ENCODE peak calls at places on chromosomes 3 and 15, in eight cellular contexts. L is WTC11, H is HCT116, T is A549, E is HepG2, P is GM12878, O is H1, F is K562. X is an unnamed sample.

GRCh38 chr3:45665101-45665572 is 24.1 kb upstream of the SACM1L start:
- DNase-seq in T (peak), L (peak), F (peak), H (peak), E (peak), P (peak), O (no peak), X (peak)

GRCh38 chr15:85318048-85318731 is 62.2 kb upstream of the AKAP13 start:
- DNase-seq in L (no peak), T (peak), F (no peak), H (peak), O (peak), E (no peak), P (peak), X (peak)

GRCh38 chr3:106692624-106693023 is 684.6 kb upstream of the CCDC54 start:
- DNase-seq in T (no peak), F (no peak), H (no peak), L (no peak), E (no peak), P (no peak), O (no peak), X (no peak)

GRCh38 chr3:124275421-124275820 is 283.5 kb upstream of the ROPN1 start:
- DNase-seq in P (no peak), E (no peak), T (no peak), H (no peak), L (no peak), O (no peak), F (no peak), X (no peak)

GRCh38 chr15:83935774-83936173 is 281.9 kb downstream of the ADAMTSL3 start:
- DNase-seq in F (no peak), O (no peak), T (no peak), H (no peak), P (no peak), L (no peak), E (no peak), X (no peak)

GRCh38 chr3:54374214-54374855 is 252.0 kb downstream of the CACNA2D3 start:
- DNase-seq in E (peak), O (peak), P (no peak), L (peak), T (peak), H (no peak), F (peak), X (peak)

GRCh38 chr15:59174846-59175831 is 31.5 kb upstream of the LDHAL6B start:
- DNase-seq in F (peak), T (peak), H (peak), P (no peak), E (peak), O (peak), L (peak), X (peak)

GRCh38 chr3:111617912-111618601 is 22.9 kb upstream of the ZBED2 start:
- DNase-seq in H (no peak), F (no peak), E (no peak), L (no peak), O (no peak), T (no peak), P (no peak), X (no peak)

GRCh38 chr3:123012652-123013051 is 14.9 kb downstream of the SEMA5B start:
- DNase-seq in O (no peak), E (no peak), H (no peak), L (no peak), T (no peak), F (no peak), P (no peak), X (no peak)

GRCh38 chr15:93151488-93151887 is 62.5 kb upstream of the RGMA start:
- DNase-seq in L (no peak), P (no peak), T (no peak), H (no peak), O (no peak), F (no peak), E (no peak), X (no peak)

GRCh38 chr3:46271209-46271608 is 28.9 kb downstream of the CCR3 start:
- DNase-seq in H (no peak), T (no peak), O (no peak), E (no peak), L (no peak), F (no peak), P (no peak), X (no peak)

GRCh38 chr3:129890891-129891290 is 2.6 kb downstream of the TMCC1 start:
- DNase-seq in T (no peak), P (no peak), L (no peak), F (no peak), O (no peak), H (no peak), E (peak), X (no peak)

GRCh38 chr3:56467108-56467507 is 1.2 kb downstream of the ERC2 start:
- DNase-seq in H (no peak), E (peak), O (peak), T (peak), P (no peak), F (peak), L (peak), X (no peak)

GRCh38 chr3:172321035-172321434 is 127.2 kb downstream of the GHSR start:
- DNase-seq in T (no peak), L (no peak), H (no peak), P (peak), O (no peak), F (no peak), E (peak), X (peak)

GRCh38 chr3:132593950-132594328 is 3.1 kb upstream of the ACKR4 start:
- DNase-seq in T (no peak), H (no peak), L (no peak), E (no peak), P (no peak), O (no peak), F (no peak), X (no peak)

GRCh38 chr15:31392761-31393401 is 66.2 kb downstream of the KLF13 start:
- DNase-seq in E (no peak), O (peak), H (no peak), P (no peak), T (no peak), F (peak), L (no peak), X (peak)

GRCh38 chr3:45567730-45568172 is 26.8 kb upstream of the LIMD1 start:
- DNase-seq in E (no peak), H (no peak), F (no peak), O (no peak), T (no peak), L (no peak), P (peak), X (peak)

GRCh38 chr3:133445111-133445510 is 45.3 kb downstream of the BFSP2 start:
- DNase-seq in E (no peak), O (no peak), P (no peak), L (no peak), T (no peak), F (no peak), H (no peak), X (no peak)

GRCh38 chr15:69668963-69669362 is 216.3 kb downstream of the RPLP1 start:
- DNase-seq in F (no peak), H (no peak), O (no peak), E (no peak), T (no peak), L (no peak), P (peak), X (peak)

GRCh38 chr3:105367063-105367405 is 325 bp downstream of the ALCAM start:
- DNase-seq in F (no peak), P (no peak), E (no peak), O (no peak), H (no peak), T (no peak), L (peak), X (peak)

GRCh38 chr15:50940506-50940905 is 32.0 kb downstream of the AP4E1 start:
- DNase-seq in H (no peak), L (no peak), T (peak), F (no peak), P (no peak), O (no peak), E (peak), X (no peak)

GRCh38 chr15:57355259-57355658 is 21.0 kb upstream of the CGNL1 start:
- DNase-seq in F (no peak), E (no peak), H (no peak), L (no peak), T (no peak), P (no peak), O (no peak), X (no peak)

GRCh38 chr3:9883676-9884554 is 3.9 kb upstream of the CIDEC start:
- DNase-seq in T (peak), F (no peak), L (no peak), E (no peak), O (no peak), P (no peak), H (no peak), X (no peak)

GRCh38 chr3:114622001-114622400 is 328.2 kb downstream of the TIGIT start:
- DNase-seq in L (no peak), O (no peak), E (no peak), F (no peak), P (no peak), T (no peak), H (no peak), X (no peak)

GRCh38 chr3:159586587-159587202 is 401.9 kb upstream of the IL12A start:
- DNase-seq in H (peak), O (peak), P (no peak), T (peak), L (peak), E (peak), F (no peak), X (peak)

GRCh38 chr15:90942354-90943120 is 7.5 kb downstream of the UNC45A start:
- DNase-seq in E (no peak), F (no peak), L (no peak), H (no peak), P (no peak), O (no peak), T (no peak), X (no peak)

GRCh38 chr15:38699633-38700230 is 135.1 kb upstream of the RASGRP1 start:
- DNase-seq in T (peak), O (peak), F (peak), H (peak), E (peak), L (peak), P (no peak), X (peak)

GRCh38 chr3:5787863-5788488 is 600.5 kb downstream of the EDEM1 start:
- DNase-seq in T (no peak), P (no peak), F (peak), O (no peak), H (no peak), E (no peak), L (no peak), X (peak)

GRCh38 chr3:98034036-98034435 is 1.1 kb downstream of the GABRR3 start:
- DNase-seq in O (no peak), T (no peak), H (no peak), F (no peak), E (no peak), P (no peak), L (no peak), X (no peak)

GRCh38 chr3:33629219-33629618 is 88.8 kb downstream of the CLASP2 start:
- DNase-seq in L (no peak), H (no peak), P (no peak), F (no peak), E (no peak), T (no peak), O (no peak), X (no peak)

DNA sequence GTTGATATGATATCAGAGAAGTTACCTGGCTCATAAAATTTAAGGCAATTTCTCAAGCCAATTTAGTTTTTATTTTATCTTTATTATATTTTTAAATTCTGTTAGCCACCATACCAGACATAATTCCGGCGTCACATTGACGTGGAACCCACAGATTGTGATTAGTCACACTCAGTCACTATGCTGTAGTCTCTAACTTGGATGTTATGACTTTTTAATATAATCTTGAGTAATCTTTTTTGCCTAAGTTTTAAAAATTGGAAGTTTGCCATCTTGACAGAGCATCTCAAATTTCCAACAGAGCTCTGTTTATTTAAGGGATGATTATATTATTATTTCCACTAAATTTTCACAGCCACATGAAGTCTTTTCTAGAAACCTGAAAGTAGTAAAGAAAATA is 9.7 kb upstream of the DCLK3 start:
- DNase-seq in T (no peak), H (no peak), L (no peak), O (no peak), P (no peak), E (no peak), F (no peak), X (no peak)
- TF ChIP-seq MAX in T (no peak), H (no peak), L (no peak), O (no peak), P (no peak), E (no peak), F (no peak), X (no peak)

DNA sequence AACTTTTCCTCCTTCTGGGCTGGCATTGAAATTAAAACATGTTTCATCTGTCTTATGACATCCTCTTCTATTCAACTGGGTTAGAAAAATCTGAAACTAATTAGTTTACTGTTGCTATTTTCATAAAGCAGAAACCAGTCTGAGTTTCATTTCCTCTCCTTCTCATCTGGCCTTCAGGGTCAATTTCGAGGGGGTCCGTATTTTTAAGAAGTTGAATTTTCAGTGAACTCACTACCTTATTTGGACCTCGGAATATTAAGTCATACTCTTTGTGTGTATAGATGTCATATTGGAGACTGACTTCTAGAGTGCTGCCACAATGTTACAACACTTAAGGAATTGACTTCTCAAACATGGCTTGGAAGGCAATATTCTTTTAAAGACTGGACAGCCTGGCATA is 485.9 kb downstream of the SQOR start:
- DNase-seq in O (no peak), T (no peak), H (no peak), L (no peak), P (no peak), F (no peak), E (no peak), X (no peak)
- TF ChIP-seq MAX in O (no peak), T (no peak), H (no peak), L (no peak), P (no peak), F (no peak), E (no peak), X (no peak)

GRCh38 chr3:81380234-81380633 is 381.2 kb downstream of the GBE1 start:
- DNase-seq in T (no peak), E (no peak), P (no peak), H (no peak), L (no peak), F (no peak), O (no peak), X (no peak)

GRCh38 chr3:81378552-81379288 is 382.7 kb downstream of the GBE1 start:
- DNase-seq in T (no peak), O (no peak), P (no peak), E (no peak), H (no peak), L (no peak), F (no peak), X (no peak)

DNA sequence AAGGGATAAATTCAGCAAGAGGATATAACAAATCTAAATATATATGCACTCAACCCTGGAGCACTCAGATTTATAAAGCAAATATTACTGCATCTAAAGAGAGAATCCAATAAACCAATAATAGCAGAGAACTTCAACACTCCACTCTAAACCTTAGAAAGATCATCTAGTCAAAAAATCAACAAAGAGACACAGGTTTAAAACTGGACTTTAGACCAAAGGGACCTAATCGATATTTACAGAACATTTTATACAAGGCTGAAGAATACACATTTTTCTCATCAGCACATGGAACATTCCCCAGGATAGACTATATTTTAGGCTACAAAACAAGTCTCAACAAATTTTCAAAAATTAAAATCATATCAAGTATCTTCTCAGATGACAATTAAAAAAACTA is 379.0 kb downstream of the GBE1 start:
- DNase-seq in E (no peak), L (no peak), O (no peak), P (no peak), T (no peak), F (no peak), H (no peak), X (no peak)
- TF ChIP-seq MAX in E (no peak), L (no peak), O (no peak), P (no peak), T (no peak), F (no peak), H (no peak), X (no peak)

DNA sequence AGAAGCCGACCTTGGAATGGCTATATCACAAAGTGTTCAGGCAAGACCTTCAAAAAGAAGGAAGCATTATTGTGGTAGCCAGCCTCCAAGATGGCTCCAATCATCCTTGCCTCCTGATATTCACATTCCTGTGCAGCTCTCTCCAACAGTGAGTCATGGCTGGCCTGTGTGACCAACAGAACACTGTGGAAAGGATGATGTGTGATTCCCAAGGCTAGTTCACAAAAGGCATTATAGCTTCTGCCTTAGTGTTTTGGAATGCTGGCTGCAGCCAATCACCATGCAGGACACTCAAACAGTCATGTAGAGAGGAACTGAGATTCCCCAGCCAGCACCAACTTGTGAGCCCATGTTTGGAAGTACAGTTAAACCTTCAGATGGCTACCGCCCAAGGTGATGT is 102.6 kb downstream of the EFL1 start:
- DNase-seq in P (no peak), E (no peak), H (peak), F (no peak), O (no peak), L (no peak), T (peak), X (no peak)
- TF ChIP-seq MAX in P (no peak), E (no peak), H (no peak), F (no peak), O (no peak), L (no peak), T (no peak), X (no peak)